ENCODE peak calls at places on chromosomes 12 and 14, in ten cellular contexts. L is NT2/D1; S is activated T-helper 1 cell treated with anti-CD3 and anti-CD28 coated beads, Interleukin-12 subunit alpha, Interleukin-12 subunit beta, Interleukin-2, Interleukin-4 antibody, amounts not matched to agents 30 ng/mL and 10 ng/mL and 1 ng/mL, durations not matched to agents 14 hours and 24 hours and 36 hours; D is stimulated activated CD4-positive, alpha-beta T cell treated with anti-CD3 and anti-CD28 coated beads, Interleukin-4, amount 100 ng/mL, for 4 hours; I is glutamatergic neuron; H is mesothelial cell of epicardium; N is activated T-cell treated with anti-CD3 and anti-CD28 coated beads, Interleukin-2, amount 50 U/mL, for 72 hours; Q is left colon; W is gastrocnemius medialis; K is fibroblast of the conjunctiva. X is an unnamed sample.

GRCh38 chr14:86015511-86015910 is 485.6 kb downstream of the FLRT2 start:
- DNase-seq in N (no peak), L (no peak), K (no peak), Q (no peak), I (no peak), H (no peak), D (no peak), W (no peak), S (no peak), X (no peak)

GRCh38 chr12:125944446-125944845 is 879.2 kb downstream of the AACS start:
- DNase-seq in S (no peak), I (no peak), N (no peak), W (no peak), D (no peak), H (no peak), L (no peak), Q (no peak), K (no peak), X (no peak)

GRCh38 chr12:71027835-71028234 is 107.3 kb upstream of the PTPRR start:
- DNase-seq in H (no peak), N (no peak), Q (no peak), W (no peak), L (no peak), K (no peak), D (no peak), I (no peak), S (no peak), X (no peak)

GRCh38 chr12:89663577-89664357 is 44.9 kb downstream of the ATP2B1 start:
- DNase-seq in Q (no peak), K (peak), H (no peak), N (no peak), W (no peak), L (no peak), D (peak), I (no peak), S (no peak), X (peak)

GRCh38 chr12:14313379-14313778 is 52.1 kb upstream of the ATF7IP start:
- DNase-seq in D (no peak), K (no peak), N (no peak), I (no peak), L (no peak), H (no peak), W (no peak), S (no peak), Q (no peak), X (no peak)

GRCh38 chr12:93089805-93090569 is 160.9 kb upstream of the EEA1 start:
- DNase-seq in W (no peak), K (peak), D (peak), N (peak), S (no peak), L (no peak), I (no peak), Q (no peak), H (no peak), X (peak)

GRCh38 chr12:57906821-57907220 is 34.5 kb upstream of the ATP23 start:
- DNase-seq in I (no peak), W (no peak), S (no peak), Q (no peak), D (no peak), K (no peak), L (no peak), H (no peak), N (no peak), X (no peak)

GRCh38 chr12:40312196-40312595 is 87.4 kb downstream of the LRRK2 start:
- DNase-seq in Q (no peak), S (no peak), L (no peak), I (no peak), W (no peak), D (no peak), N (no peak), H (no peak), K (no peak), X (no peak)

GRCh38 chr14:95495538-95496025 is 20.9 kb downstream of the SYNE3 start:
- DNase-seq in L (no peak), D (no peak), I (no peak), S (no peak), N (peak), Q (no peak), K (no peak), W (no peak), H (no peak), X (no peak)

GRCh38 chr12:90055071-90055470 is 346.4 kb upstream of the ATP2B1 start:
- DNase-seq in K (no peak), H (no peak), Q (no peak), S (no peak), N (no peak), D (no peak), L (no peak), W (no peak), I (no peak), X (no peak)

GRCh38 chr12:116520801-116521471 is 38.2 kb upstream of the MAP1LC3B2 start:
- DNase-seq in I (no peak), W (no peak), K (no peak), D (no peak), L (no peak), Q (no peak), H (no peak), N (no peak), S (no peak), X (peak)

GRCh38 chr12:113485330-113485729 is 13.7 kb upstream of the LHX5 start:
- DNase-seq in K (no peak), D (no peak), L (no peak), Q (no peak), I (no peak), S (no peak), N (no peak), H (no peak), W (no peak), X (no peak)

GRCh38 chr14:55754471-55754870 is 174.5 kb downstream of the KTN1 start:
- DNase-seq in H (no peak), S (no peak), D (no peak), L (no peak), I (no peak), K (no peak), N (no peak), W (no peak), Q (no peak), X (no peak)

GRCh38 chr12:48901278-48901677 is 24.0 kb downstream of the FKBP11 start:
- DNase-seq in D (no peak), W (no peak), N (peak), S (no peak), L (no peak), I (no peak), Q (no peak), K (no peak), H (no peak), X (no peak)

GRCh38 chr14:103629503-103630121 is 601 bp downstream of the KLC1 start:
- DNase-seq in K (no peak), W (peak), D (peak), H (no peak), L (no peak), Q (peak), S (peak), I (peak), N (peak), X (peak)

GRCh38 chr12:67747869-67748760 is 99.6 kb downstream of the DYRK2 start:
- DNase-seq in L (no peak), K (no peak), N (no peak), S (no peak), D (no peak), I (no peak), W (peak), Q (peak), H (no peak), X (peak)

GRCh38 chr12:30827406-30828055 is 72.8 kb upstream of the CAPRIN2 start:
- DNase-seq in I (no peak), W (no peak), H (no peak), Q (no peak), N (no peak), K (no peak), S (no peak), L (no peak), D (no peak), X (no peak)

GRCh38 chr12:214005-214736 is at the start of gene SLC6A12:
- DNase-seq in Q (no peak), W (no peak), H (no peak), K (no peak), S (no peak), D (no peak), L (peak), I (no peak), N (no peak), X (peak)

GRCh38 chr12:111758120-111758561 is 8.6 kb upstream of the ALDH2 start:
- DNase-seq in I (no peak), L (no peak), Q (no peak), W (peak), D (no peak), H (no peak), S (no peak), N (no peak), K (no peak), X (no peak)

GRCh38 chr12:7188557-7189397 is 709 bp upstream of the PEX5 start:
- DNase-seq in I (peak), H (no peak), Q (peak), L (peak), W (peak), K (peak), N (peak), S (peak), D (peak), X (peak)

GRCh38 chr12:33734871-33735270 is 287.4 kb upstream of the ALG10 start:
- DNase-seq in N (no peak), W (no peak), D (no peak), K (no peak), Q (no peak), L (no peak), S (no peak), H (no peak), I (no peak), X (no peak)

GRCh38 chr12:19886805-19887105 is 447.5 kb downstream of the AEBP2 start:
- DNase-seq in S (no peak), N (no peak), Q (no peak), L (no peak), W (no peak), K (no peak), H (no peak), I (no peak), D (no peak), X (no peak)

GRCh38 chr12:197911-198695 is 15.9 kb downstream of the SLC6A12 start:
- DNase-seq in D (no peak), W (no peak), Q (no peak), S (no peak), H (no peak), K (no peak), I (no peak), N (no peak), L (no peak), X (no peak)

GRCh38 chr14:100750762-100751699 is 24.3 kb downstream of the DLK1 start:
- DNase-seq in N (no peak), Q (no peak), H (no peak), K (no peak), L (no peak), S (no peak), D (no peak), W (no peak), I (no peak), X (no peak)

GRCh38 chr12:53090105-53090504 is 7.4 kb upstream of the IGFBP6 start:
- DNase-seq in I (no peak), W (no peak), D (no peak), Q (no peak), K (no peak), H (no peak), N (no peak), S (no peak), L (no peak), X (no peak)

GRCh38 chr12:64673490-64674169 is 63.3 kb downstream of the RASSF3 start:
- DNase-seq in N (no peak), W (no peak), I (no peak), K (no peak), L (no peak), H (no peak), Q (no peak), S (no peak), D (no peak), X (no peak)

GRCh38 chr14:63542231-63542999 is 762 bp downstream of the PPP2R5E start:
- DNase-seq in W (peak), K (no peak), L (no peak), S (peak), N (peak), I (peak), H (no peak), D (no peak), Q (peak), X (peak)

GRCh38 chr12:76946451-76946850 is 67.6 kb upstream of the CSRP2 start:
- DNase-seq in N (no peak), K (no peak), D (no peak), W (no peak), L (no peak), Q (no peak), S (no peak), H (no peak), I (no peak), X (peak)

GRCh38 chr14:106530423-106531107 is 1004.2 kb downstream of the TMEM121 start:
- DNase-seq in I (no peak), N (peak), S (no peak), K (no peak), Q (no peak), W (no peak), L (no peak), D (peak), H (no peak), X (no peak)

GRCh38 chr12:110698171-110698902 is 9.4 kb upstream of the HVCN1 start:
- DNase-seq in Q (peak), L (peak), D (peak), S (peak), I (peak), K (peak), W (peak), N (peak), H (no peak), X (peak)

GRCh38 chr14:99726538-99727095 is 42.5 kb downstream of the CYP46A1 start:
- DNase-seq in Q (no peak), S (no peak), I (no peak), K (no peak), H (no peak), D (no peak), L (no peak), W (no peak), N (no peak), X (no peak)